ENCODE peak calls at places on chromosomes 4 and X, in five cellular contexts. A is GM23338, K is A549, X is HCT116, S is SK-N-SH. W is an unnamed sample.

GRCh38 chr4:124144302-124144701 is 568.2 kb downstream of the ANKRD50 start:
- DNase-seq in A (no peak), K (no peak), X (no peak), S (no peak), W (no peak)

GRCh38 chr4:10461091-10461849 is 4.0 kb upstream of the ZNF518B start:
- DNase-seq in A (peak; percentile 77), K (peak; percentile 34), X (no peak), S (peak; percentile 92), W (peak; percentile 7)

GRCh38 chr4:122218762-122219161 is 66.6 kb downstream of the BLTP1 start:
- DNase-seq in A (peak; percentile 63), K (peak; percentile 1), X (no peak), S (peak; percentile 10), W (no peak)

GRCh38 chr4:77169496-77169895 is 12.5 kb downstream of the CCNG2 start:
- DNase-seq in A (no peak), K (no peak), X (no peak), S (no peak), W (no peak)

GRCh38 chrX:18938710-18939109 is 45.2 kb downstream of the PHKA2 start:
- DNase-seq in A (no peak), K (no peak), X (no peak), S (no peak), W (no peak)

GRCh38 chrX:74119016-74119910 is 184.7 kb upstream of the ZCCHC13 start:
- DNase-seq in A (no peak), K (peak; percentile 18), X (peak; percentile 24), S (no peak), W (no peak)

GRCh38 chr4:159127745-159128518 is 25.1 kb downstream of the RAPGEF2 start:
- DNase-seq in A (no peak), K (no peak), X (no peak), S (no peak), W (no peak)

GRCh38 chr4:5992171-5993062 is 25.8 kb downstream of the C4orf50 start:
- DNase-seq in A (no peak), K (no peak), X (no peak), S (no peak), W (no peak)

GRCh38 chr4:31328921-31329320 is 608.8 kb downstream of the PCDH7 start:
- DNase-seq in A (no peak), K (no peak), X (no peak), S (no peak), W (no peak)

GRCh38 chr4:157246959-157247358 is 26.4 kb downstream of the GRIA2 start:
- DNase-seq in A (no peak), K (no peak), X (no peak), S (no peak), W (no peak)
- H3K27ac ChIP-seq in A (no peak overlapping the region), K (no peak overlapping the region), X (no peak overlapping the region), S (no peak overlapping the region), W (no peak overlapping the region)

GRCh38 chr4:140568507-140569306 is at the start of gene UCP1:
- DNase-seq in A (peak; percentile 85), K (no peak), X (no peak), S (peak; percentile 85), W (no peak)

GRCh38 chr4:140569307-140569638 is 512 bp upstream of the UCP1 start:
- DNase-seq in A (no peak), K (no peak), X (no peak), S (no peak), W (no peak)

GRCh38 chr4:140571620-140572019 is 2.9 kb upstream of the UCP1 start:
- DNase-seq in A (no peak), K (no peak), X (no peak), S (no peak), W (no peak)

GRCh38 chr4:140567722-140568121 is 1.0 kb downstream of the UCP1 start:
- DNase-seq in A (peak; percentile 65), K (no peak), X (no peak), S (peak; percentile 32), W (no peak)
- H3K4me3 ChIP-seq in A (peak overlapping the region; percentile 78), K (no peak overlapping the region), X (no peak overlapping the region), S (no peak overlapping the region), W (no peak overlapping the region)

GRCh38 chrX:101208152-101208905 is 11.3 kb upstream of the DRP2 start:
- DNase-seq in A (no peak), K (peak; percentile 3), X (no peak), S (no peak), W (no peak)

GRCh38 chrX:101203782-101204351 is 15.7 kb upstream of the DRP2 start:
- DNase-seq in A (no peak), K (no peak), X (no peak), S (no peak), W (no peak)

GRCh38 chrX:101210630-101211029 is 9.0 kb upstream of the DRP2 start:
- DNase-seq in A (no peak), K (no peak), X (no peak), S (no peak), W (no peak)

DNA sequence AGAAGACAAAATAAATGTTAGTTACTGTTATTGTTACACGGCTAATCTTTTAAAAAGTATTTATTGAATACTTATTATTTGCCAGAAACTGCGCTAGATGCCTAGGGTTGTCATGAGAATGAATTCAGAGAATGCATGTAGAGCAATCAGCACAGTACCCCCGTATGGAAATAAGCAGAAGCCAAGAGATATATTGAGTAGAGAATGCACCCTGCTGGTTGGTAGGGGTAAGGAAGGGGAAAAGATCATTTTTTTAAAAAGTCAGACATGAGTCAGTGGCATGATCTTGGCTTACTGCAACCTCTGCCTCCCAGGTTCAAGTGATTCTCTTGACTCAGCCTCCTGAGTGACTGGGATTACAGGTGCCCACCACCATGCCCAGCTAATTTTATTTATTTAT is 13.1 kb upstream of the DRP2 start:
- DNase-seq in A (peak; percentile 52), K (peak; percentile 41), X (peak; percentile 13), S (peak; percentile 58), W (peak; percentile 22)
- TF ChIP-seq REST in A (no peak), K (no peak), X (no peak), S (no peak), W (no peak)

DNA sequence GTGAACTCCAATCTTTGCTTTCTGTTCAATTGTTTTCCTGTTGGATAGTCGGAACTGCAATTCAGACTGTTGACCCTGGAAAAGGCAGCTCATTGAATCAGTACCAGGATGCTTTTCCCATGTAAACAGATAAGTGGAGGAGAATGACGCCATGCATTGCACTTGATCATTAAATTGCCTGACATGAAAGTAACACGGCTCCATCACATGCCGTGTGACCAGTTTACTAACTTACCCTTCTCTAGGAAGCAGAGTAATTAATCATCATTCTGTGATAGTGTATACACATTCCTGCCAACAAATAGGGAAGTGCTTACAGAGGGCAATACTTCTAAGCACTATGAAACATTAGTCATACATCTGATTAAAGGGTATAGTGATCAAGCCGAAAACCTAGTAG is 101.4 kb downstream of the PPARGC1A start:
- DNase-seq in A (no peak), K (no peak), X (no peak), S (no peak), W (no peak)
- H3K27ac ChIP-seq in A (no peak overlapping the region), K (no peak overlapping the region), X (no peak overlapping the region), S (no peak overlapping the region), W (no peak overlapping the region)

GRCh38 chrX:48737940-48738339 is 23.6 kb upstream of the GLOD5 start:
- DNase-seq in A (no peak), K (no peak), X (no peak), S (no peak), W (no peak)

GRCh38 chrX:48736878-48737212 is 24.7 kb upstream of the GLOD5 start:
- DNase-seq in A (no peak), K (no peak), X (no peak), S (no peak), W (no peak)

GRCh38 chrX:48741834-48742233 is 19.7 kb upstream of the GLOD5 start:
- DNase-seq in A (no peak), K (no peak), X (no peak), S (no peak), W (no peak)

GRCh38 chrX:48736303-48736702 is 25.2 kb upstream of the GLOD5 start:
- DNase-seq in A (no peak), K (no peak), X (no peak), S (no peak), W (no peak)

DNA sequence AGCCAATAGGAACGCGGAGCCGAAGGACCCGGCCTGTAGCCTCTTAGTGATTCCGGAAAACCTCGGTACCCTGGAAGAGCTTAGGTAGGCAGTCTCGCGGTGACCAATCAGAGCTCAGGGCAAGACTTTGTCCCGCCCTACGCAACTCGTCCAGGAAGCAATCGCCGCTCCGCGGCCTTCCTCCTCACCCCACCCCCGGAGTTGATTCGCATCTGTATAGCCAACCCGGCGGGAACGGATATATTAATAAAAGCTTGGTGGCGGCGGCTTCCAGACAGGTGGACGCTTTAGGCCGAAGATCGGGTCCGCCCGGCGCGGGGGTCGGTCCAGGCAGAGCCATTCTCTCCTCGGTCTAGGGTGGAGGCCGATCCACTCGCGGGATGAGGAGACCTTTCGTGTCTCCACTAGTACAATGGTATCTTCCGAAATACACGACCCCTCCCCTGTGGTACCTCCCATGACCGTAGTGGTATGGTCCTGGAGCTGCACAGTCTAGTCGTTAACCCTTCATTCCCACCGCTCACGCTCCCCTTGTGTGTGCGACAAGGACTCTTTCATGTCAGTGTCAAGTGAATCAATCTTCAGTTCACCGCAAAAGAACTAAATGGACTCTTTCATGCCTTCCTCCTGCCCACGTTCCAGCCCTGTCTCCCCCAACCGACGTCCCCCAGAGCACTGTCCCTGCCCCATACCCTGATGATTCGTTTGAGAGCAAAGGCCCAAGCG is 24.2 kb upstream of the GLOD5 start:
- DNase-seq in A (peak; percentile 94), K (peak; percentile 99), X (peak; percentile 95), S (peak; percentile 84), W (peak; percentile 92)
- H3K4me3 ChIP-seq in A (peak overlapping the region; percentile 50), K (peak overlapping the region; percentile 76), X (peak overlapping the region; percentile 72), S (peak overlapping the region; percentile 52), W (peak overlapping the region; percentile 58)

GRCh38 chrX:41971346-41971745 is 48.0 kb upstream of the CASK start:
- DNase-seq in A (no peak), K (no peak), X (no peak), S (no peak), W (no peak)

GRCh38 chrX:41973208-41973607 is 49.9 kb upstream of the CASK start:
- DNase-seq in A (no peak), K (no peak), X (no peak), S (no peak), W (no peak)

DNA sequence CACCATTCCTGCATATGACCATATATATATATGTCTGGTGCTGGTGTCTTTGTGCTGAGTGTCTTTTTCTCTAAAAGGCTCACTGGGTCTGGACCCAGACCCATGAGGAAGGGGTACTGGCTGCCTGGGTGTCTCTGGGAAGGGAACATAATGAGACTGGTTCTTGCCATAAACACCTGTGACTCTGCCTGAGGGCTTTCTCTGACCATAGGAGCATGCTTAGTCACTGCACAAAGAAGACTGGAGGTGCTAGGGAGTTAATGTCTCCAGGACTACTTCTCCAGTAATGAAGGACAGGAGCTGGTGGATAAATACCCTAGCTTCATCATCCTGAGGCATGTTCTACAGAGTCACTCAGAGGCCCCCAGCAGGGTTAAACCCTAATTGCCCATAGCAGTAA is 47.1 kb upstream of the CASK start:
- DNase-seq in A (no peak), K (no peak), X (no peak), S (no peak), W (no peak)
- TF ChIP-seq REST in A (no peak), K (no peak), X (no peak), S (no peak), W (no peak)